ENCODE peak calls at places on chromosomes 4 and X, in six cellular contexts. One of them, this sample, is unnamed.

GRCh38 chrX:13126785-13127184 is 82.4 kb upstream of the FAM9C start:
- DNase-seq in neuronal stem cell: no peak
- DNase-seq in H1: no peak
- DNase-seq in mesenchymal stem cell: peak; percentile 48
- DNase-seq in H9: no peak
- DNase-seq in IMR-90: no peak
- DNase-seq in this sample: no peak

GRCh38 chr4:140357868-140358267 is 15.6 kb upstream of the SCOC start:
- DNase-seq in neuronal stem cell: no peak
- DNase-seq in H1: no peak
- DNase-seq in mesenchymal stem cell: no peak
- DNase-seq in H9: no peak
- DNase-seq in IMR-90: no peak
- DNase-seq in this sample: no peak

GRCh38 chr4:173217727-173218126 is 49.1 kb downstream of the GALNT7 start:
- DNase-seq in neuronal stem cell: no peak
- DNase-seq in H1: no peak
- DNase-seq in mesenchymal stem cell: peak; percentile 26
- DNase-seq in H9: no peak
- DNase-seq in IMR-90: peak; percentile 83
- DNase-seq in this sample: peak; percentile 6

GRCh38 chr4:77699731-77700210 is 94.2 kb downstream of the CXCL13 start:
- DNase-seq in neuronal stem cell: peak; percentile 55
- DNase-seq in H1: no peak
- DNase-seq in mesenchymal stem cell: peak; percentile 94
- DNase-seq in H9: peak; percentile 62
- DNase-seq in IMR-90: peak; percentile 93
- DNase-seq in this sample: peak; percentile 46

GRCh38 chr4:152939655-152940054 is 3.5 kb downstream of the FHDC1 start:
- DNase-seq in neuronal stem cell: no peak
- DNase-seq in H1: no peak
- DNase-seq in mesenchymal stem cell: no peak
- DNase-seq in H9: no peak
- DNase-seq in IMR-90: no peak
- DNase-seq in this sample: no peak

GRCh38 chrX:71532753-71533425 is at the start of gene OGT:
- DNase-seq in neuronal stem cell: peak; percentile 86
- DNase-seq in H1: peak; percentile 80
- DNase-seq in mesenchymal stem cell: peak; percentile 98
- DNase-seq in H9: peak; percentile 95
- DNase-seq in IMR-90: peak; percentile 97
- DNase-seq in this sample: peak; percentile 96

GRCh38 chrX:110509778-110510510 is 151.3 kb downstream of the RTL9 start:
- DNase-seq in neuronal stem cell: peak; percentile 24
- DNase-seq in H1: no peak
- DNase-seq in mesenchymal stem cell: peak; percentile 1
- DNase-seq in H9: no peak
- DNase-seq in IMR-90: no peak
- DNase-seq in this sample: no peak

GRCh38 chrX:71292669-71293379 is 8.7 kb upstream of the ITGB1BP2 start:
- DNase-seq in neuronal stem cell: no peak
- DNase-seq in H1: no peak
- DNase-seq in mesenchymal stem cell: no peak
- DNase-seq in H9: no peak
- DNase-seq in IMR-90: peak; percentile 72
- DNase-seq in this sample: no peak

GRCh38 chrX:11579856-11580595 is 85.7 kb downstream of the ARHGAP6 start:
- DNase-seq in neuronal stem cell: no peak
- DNase-seq in H1: no peak
- DNase-seq in mesenchymal stem cell: peak; percentile 11
- DNase-seq in H9: no peak
- DNase-seq in IMR-90: no peak
- DNase-seq in this sample: no peak

GRCh38 chr4:168634276-168634802 is 137.5 kb downstream of the PALLD start:
- DNase-seq in neuronal stem cell: peak; percentile 20
- DNase-seq in H1: no peak
- DNase-seq in mesenchymal stem cell: peak; percentile 96
- DNase-seq in H9: no peak
- DNase-seq in IMR-90: peak; percentile 92
- DNase-seq in this sample: peak; percentile 55

GRCh38 chrX:104921606-104922205 is 298.8 kb downstream of the TEX13A start:
- DNase-seq in neuronal stem cell: no peak
- DNase-seq in H1: no peak
- DNase-seq in mesenchymal stem cell: no peak
- DNase-seq in H9: no peak
- DNase-seq in IMR-90: no peak
- DNase-seq in this sample: peak; percentile 51

GRCh38 chr4:166198516-166198915 is 325.5 kb downstream of the TLL1 start:
- DNase-seq in neuronal stem cell: no peak
- DNase-seq in H1: no peak
- DNase-seq in mesenchymal stem cell: no peak
- DNase-seq in H9: peak; percentile 44
- DNase-seq in IMR-90: no peak
- DNase-seq in this sample: no peak

GRCh38 chrX:143633530-143634372 is 2.1 kb downstream of the SLITRK4 start:
- DNase-seq in neuronal stem cell: peak; percentile 18
- DNase-seq in H1: peak; percentile 51
- DNase-seq in mesenchymal stem cell: peak; percentile 29
- DNase-seq in H9: peak; percentile 32
- DNase-seq in IMR-90: no peak
- DNase-seq in this sample: no peak

GRCh38 chr4:105767579-105767978 is 59.0 kb downstream of the GSTCD start:
- DNase-seq in neuronal stem cell: no peak
- DNase-seq in H1: no peak
- DNase-seq in mesenchymal stem cell: no peak
- DNase-seq in H9: no peak
- DNase-seq in IMR-90: no peak
- DNase-seq in this sample: no peak

GRCh38 chr4:80336582-80336981 is 1.1 kb downstream of the CFAP299 start:
- DNase-seq in neuronal stem cell: peak; percentile 6
- DNase-seq in H1: peak; percentile 50
- DNase-seq in mesenchymal stem cell: peak; percentile 16
- DNase-seq in H9: peak; percentile 55
- DNase-seq in IMR-90: peak; percentile 32
- DNase-seq in this sample: peak; percentile 21

GRCh38 chrX:46545111-46546005 is at the start of gene ZNF674:
- DNase-seq in neuronal stem cell: peak; percentile 87
- DNase-seq in H1: peak; percentile 82
- DNase-seq in mesenchymal stem cell: peak; percentile 92
- DNase-seq in H9: peak; percentile 86
- DNase-seq in IMR-90: peak; percentile 93
- DNase-seq in this sample: peak; percentile 82

GRCh38 chrX:30875957-30876356 is 13.1 kb downstream of the TAB3 start:
- DNase-seq in neuronal stem cell: no peak
- DNase-seq in H1: no peak
- DNase-seq in mesenchymal stem cell: peak; percentile 83
- DNase-seq in H9: no peak
- DNase-seq in IMR-90: peak; percentile 87
- DNase-seq in this sample: peak; percentile 34

GRCh38 chrX:133726211-133726630 is 259.2 kb downstream of the GPC3 start:
- DNase-seq in neuronal stem cell: no peak
- DNase-seq in H1: no peak
- DNase-seq in mesenchymal stem cell: peak; percentile 54
- DNase-seq in H9: no peak
- DNase-seq in IMR-90: peak; percentile 73
- DNase-seq in this sample: no peak

GRCh38 chrX:139881130-139881529 is 51.7 kb downstream of the ATP11C start:
- DNase-seq in neuronal stem cell: no peak
- DNase-seq in H1: no peak
- DNase-seq in mesenchymal stem cell: peak; percentile 63
- DNase-seq in H9: no peak
- DNase-seq in IMR-90: peak; percentile 54
- DNase-seq in this sample: peak; percentile 57
- H3K4ac ChIP-seq in neuronal stem cell: no peak overlapping the region
- H3K4ac ChIP-seq in H1: no peak overlapping the region
- H3K4ac ChIP-seq in mesenchymal stem cell: no peak overlapping the region
- H3K4ac ChIP-seq in H9: no peak overlapping the region
- H3K4ac ChIP-seq in IMR-90: peak overlapping the region; percentile 6
- H3K4ac ChIP-seq in this sample: no peak overlapping the region

GRCh38 chr4:23827971-23828680 is 61.7 kb downstream of the PPARGC1A start:
- DNase-seq in neuronal stem cell: no peak
- DNase-seq in H1: no peak
- DNase-seq in mesenchymal stem cell: peak; percentile 70
- DNase-seq in H9: no peak
- DNase-seq in IMR-90: peak; percentile 36
- DNase-seq in this sample: no peak

GRCh38 chr4:23818097-23818648 is 71.7 kb downstream of the PPARGC1A start:
- DNase-seq in neuronal stem cell: no peak
- DNase-seq in H1: no peak
- DNase-seq in mesenchymal stem cell: no peak
- DNase-seq in H9: no peak
- DNase-seq in IMR-90: peak; percentile 32
- DNase-seq in this sample: no peak

GRCh38 chr4:23819041-23819511 is 70.8 kb downstream of the PPARGC1A start:
- DNase-seq in neuronal stem cell: no peak
- DNase-seq in H1: no peak
- DNase-seq in mesenchymal stem cell: peak; percentile 68
- DNase-seq in H9: no peak
- DNase-seq in IMR-90: peak; percentile 45
- DNase-seq in this sample: peak; percentile 55

GRCh38 chr4:23822181-23822580 is 67.7 kb downstream of the PPARGC1A start:
- DNase-seq in neuronal stem cell: no peak
- DNase-seq in H1: no peak
- DNase-seq in mesenchymal stem cell: no peak
- DNase-seq in H9: no peak
- DNase-seq in IMR-90: peak; percentile 26
- DNase-seq in this sample: no peak
- H4K91ac ChIP-seq in neuronal stem cell: no peak overlapping the region
- H4K91ac ChIP-seq in H1: no peak overlapping the region
- H4K91ac ChIP-seq in mesenchymal stem cell: no peak overlapping the region
- H4K91ac ChIP-seq in H9: no peak overlapping the region
- H4K91ac ChIP-seq in IMR-90: no peak overlapping the region
- H4K91ac ChIP-seq in this sample: no peak overlapping the region

GRCh38 chrX:73289039-73289438 is 74.4 kb upstream of the NAP1L2 start:
- DNase-seq in neuronal stem cell: no peak
- DNase-seq in H1: peak; percentile 51
- DNase-seq in mesenchymal stem cell: no peak
- DNase-seq in H9: peak; percentile 72
- DNase-seq in IMR-90: no peak
- DNase-seq in this sample: peak; percentile 4
- H3K4ac ChIP-seq in neuronal stem cell: no peak overlapping the region
- H3K4ac ChIP-seq in H1: no peak overlapping the region
- H3K4ac ChIP-seq in mesenchymal stem cell: no peak overlapping the region
- H3K4ac ChIP-seq in H9: no peak overlapping the region
- H3K4ac ChIP-seq in IMR-90: no peak overlapping the region
- H3K4ac ChIP-seq in this sample: no peak overlapping the region

DNA sequence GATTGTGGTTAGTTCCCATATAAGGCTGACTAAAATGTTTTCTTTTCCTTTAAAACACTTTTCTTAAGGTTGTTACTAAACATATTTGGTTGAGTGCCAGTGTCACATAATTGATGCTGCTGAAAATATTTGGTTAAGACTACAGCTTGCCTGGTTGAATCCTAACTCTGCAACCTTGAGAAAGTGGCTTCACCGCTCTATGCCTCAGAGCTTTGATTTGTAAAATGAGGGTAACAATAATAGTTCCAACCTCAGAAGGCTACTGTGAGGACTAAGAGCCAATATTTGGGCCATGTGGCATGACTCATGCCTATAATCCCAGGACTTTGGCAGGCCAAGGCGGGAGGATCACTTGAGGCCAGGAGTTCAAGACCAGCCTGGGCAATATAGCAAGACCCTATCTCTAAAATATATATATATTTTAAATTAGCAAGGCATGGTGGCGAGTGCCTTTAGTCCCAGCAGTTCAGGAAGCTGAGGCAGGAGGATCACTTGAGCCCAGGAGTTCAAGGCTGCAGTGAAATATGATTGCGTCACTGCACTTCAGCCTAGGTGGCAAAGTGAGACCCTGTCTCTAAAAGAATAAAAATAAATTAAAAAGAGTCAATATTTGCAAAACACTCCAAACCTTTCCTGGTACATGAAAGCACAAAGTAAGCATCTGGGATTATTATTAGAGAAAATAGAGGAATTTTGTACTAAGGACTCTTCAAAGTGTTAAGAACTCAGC is 7.1 kb upstream of the NEIL3 start:
- DNase-seq in neuronal stem cell: no peak
- DNase-seq in H1: no peak
- DNase-seq in mesenchymal stem cell: no peak
- DNase-seq in H9: no peak
- DNase-seq in IMR-90: peak; percentile 64
- DNase-seq in this sample: no peak
- H4K91ac ChIP-seq in neuronal stem cell: no peak overlapping the region
- H4K91ac ChIP-seq in H1: no peak overlapping the region
- H4K91ac ChIP-seq in mesenchymal stem cell: no peak overlapping the region
- H4K91ac ChIP-seq in H9: no peak overlapping the region
- H4K91ac ChIP-seq in IMR-90: no peak overlapping the region
- H4K91ac ChIP-seq in this sample: no peak overlapping the region

GRCh38 chr4:3442460-3442958 is 741 bp downstream of the HGFAC start:
- DNase-seq in neuronal stem cell: no peak
- DNase-seq in H1: no peak
- DNase-seq in mesenchymal stem cell: no peak
- DNase-seq in H9: no peak
- DNase-seq in IMR-90: no peak
- DNase-seq in this sample: no peak
- H3K4ac ChIP-seq in neuronal stem cell: no peak overlapping the region
- H3K4ac ChIP-seq in H1: no peak overlapping the region
- H3K4ac ChIP-seq in mesenchymal stem cell: no peak overlapping the region
- H3K4ac ChIP-seq in H9: no peak overlapping the region
- H3K4ac ChIP-seq in IMR-90: no peak overlapping the region
- H3K4ac ChIP-seq in this sample: no peak overlapping the region

GRCh38 chrX:20325786-20326388 is 59.2 kb upstream of the RPS6KA3 start:
- DNase-seq in neuronal stem cell: no peak
- DNase-seq in H1: no peak
- DNase-seq in mesenchymal stem cell: no peak
- DNase-seq in H9: no peak
- DNase-seq in IMR-90: no peak
- DNase-seq in this sample: no peak
- H4K91ac ChIP-seq in neuronal stem cell: no peak overlapping the region
- H4K91ac ChIP-seq in H1: no peak overlapping the region
- H4K91ac ChIP-seq in mesenchymal stem cell: no peak overlapping the region
- H4K91ac ChIP-seq in H9: no peak overlapping the region
- H4K91ac ChIP-seq in IMR-90: no peak overlapping the region
- H4K91ac ChIP-seq in this sample: no peak overlapping the region

This sample was measured in trophoblast cell.